ENCODE peak calls at places on chromosomes 7 and 10, in seven cellular contexts. One of them, this sample, is unnamed.

GRCh38 chr10:76883596-76883995 is 754.0 kb downstream of the KCNMA1 start:
- DNase-seq in CD8-positive, alpha-beta memory T cell: no peak
- DNase-seq in GM10248: no peak
- DNase-seq in cardiac septum: no peak
- DNase-seq in heart left ventricle: no peak
- DNase-seq in fibroblast of the conjunctiva: no peak
- DNase-seq in H7: no peak
- DNase-seq in this sample: no peak

GRCh38 chr7:99944508-99945070 is 15.2 kb upstream of the GJC3 start:
- DNase-seq in heart left ventricle: no peak
- DNase-seq in fibroblast of the conjunctiva: no peak
- DNase-seq in H7: no peak
- DNase-seq in GM10248: no peak
- DNase-seq in CD8-positive, alpha-beta memory T cell: no peak
- DNase-seq in cardiac septum: no peak
- DNase-seq in this sample: no peak

GRCh38 chr10:106980711-106981460 is 183.6 kb downstream of the SORCS1 start:
- DNase-seq in cardiac septum: no peak
- DNase-seq in GM10248: no peak
- DNase-seq in CD8-positive, alpha-beta memory T cell: no peak
- DNase-seq in H7: no peak
- DNase-seq in fibroblast of the conjunctiva: no peak
- DNase-seq in heart left ventricle: no peak
- DNase-seq in this sample: no peak

GRCh38 chr7:136074840-136075239 is 97.7 kb upstream of the MTPN start:
- DNase-seq in H7: no peak
- DNase-seq in cardiac septum: no peak
- DNase-seq in GM10248: no peak
- DNase-seq in CD8-positive, alpha-beta memory T cell: no peak
- DNase-seq in heart left ventricle: no peak
- DNase-seq in fibroblast of the conjunctiva: no peak
- DNase-seq in this sample: no peak

GRCh38 chr7:1225462-1226154 is 7.1 kb upstream of the UNCX start:
- DNase-seq in cardiac septum: no peak
- DNase-seq in GM10248: peak
- DNase-seq in CD8-positive, alpha-beta memory T cell: peak
- DNase-seq in H7: peak
- DNase-seq in fibroblast of the conjunctiva: no peak
- DNase-seq in heart left ventricle: no peak
- DNase-seq in this sample: peak

GRCh38 chr10:133445268-133445732 is 8.4 kb upstream of the SCART1 start:
- DNase-seq in GM10248: no peak
- DNase-seq in CD8-positive, alpha-beta memory T cell: no peak
- DNase-seq in cardiac septum: peak
- DNase-seq in fibroblast of the conjunctiva: no peak
- DNase-seq in heart left ventricle: no peak
- DNase-seq in H7: peak
- DNase-seq in this sample: no peak

GRCh38 chr7:158080899-158081445 is 506.7 kb downstream of the PTPRN2 start:
- DNase-seq in H7: no peak
- DNase-seq in GM10248: no peak
- DNase-seq in CD8-positive, alpha-beta memory T cell: no peak
- DNase-seq in cardiac septum: no peak
- DNase-seq in heart left ventricle: no peak
- DNase-seq in fibroblast of the conjunctiva: no peak
- DNase-seq in this sample: no peak

GRCh38 chr10:29714096-29714874 is 79.5 kb upstream of the SVIL start:
- DNase-seq in GM10248: no peak
- DNase-seq in H7: no peak
- DNase-seq in fibroblast of the conjunctiva: peak
- DNase-seq in heart left ventricle: no peak
- DNase-seq in cardiac septum: no peak
- DNase-seq in CD8-positive, alpha-beta memory T cell: no peak
- DNase-seq in this sample: no peak

GRCh38 chr7:71131753-71132520 is at the start of gene GALNT17:
- DNase-seq in cardiac septum: no peak
- DNase-seq in heart left ventricle: peak
- DNase-seq in H7: peak
- DNase-seq in fibroblast of the conjunctiva: no peak
- DNase-seq in GM10248: no peak
- DNase-seq in CD8-positive, alpha-beta memory T cell: no peak
- DNase-seq in this sample: no peak

GRCh38 chr7:125643302-125643701 is 713.7 kb upstream of the POT1 start:
- DNase-seq in fibroblast of the conjunctiva: no peak
- DNase-seq in GM10248: no peak
- DNase-seq in H7: no peak
- DNase-seq in cardiac septum: no peak
- DNase-seq in heart left ventricle: no peak
- DNase-seq in CD8-positive, alpha-beta memory T cell: no peak
- DNase-seq in this sample: no peak

GRCh38 chr7:99447943-99448342 is 9.2 kb downstream of the CPSF4 start:
- DNase-seq in fibroblast of the conjunctiva: no peak
- DNase-seq in GM10248: no peak
- DNase-seq in cardiac septum: no peak
- DNase-seq in heart left ventricle: no peak
- DNase-seq in H7: no peak
- DNase-seq in CD8-positive, alpha-beta memory T cell: no peak
- DNase-seq in this sample: no peak

GRCh38 chr7:147859486-147859885 is 731.1 kb upstream of the C7orf33 start:
- DNase-seq in heart left ventricle: no peak
- DNase-seq in GM10248: no peak
- DNase-seq in CD8-positive, alpha-beta memory T cell: no peak
- DNase-seq in cardiac septum: no peak
- DNase-seq in H7: no peak
- DNase-seq in fibroblast of the conjunctiva: no peak
- DNase-seq in this sample: no peak

GRCh38 chr7:130943981-130944380 is 210.0 kb upstream of the KLF14 start:
- DNase-seq in H7: no peak
- DNase-seq in GM10248: no peak
- DNase-seq in cardiac septum: no peak
- DNase-seq in heart left ventricle: no peak
- DNase-seq in CD8-positive, alpha-beta memory T cell: no peak
- DNase-seq in fibroblast of the conjunctiva: no peak
- DNase-seq in this sample: no peak

GRCh38 chr10:7932301-7933036 is 114.2 kb downstream of the TAF3 start:
- DNase-seq in GM10248: no peak
- DNase-seq in cardiac septum: no peak
- DNase-seq in CD8-positive, alpha-beta memory T cell: no peak
- DNase-seq in H7: no peak
- DNase-seq in heart left ventricle: no peak
- DNase-seq in fibroblast of the conjunctiva: no peak
- DNase-seq in this sample: no peak